ENCODE peak calls at places on chromosomes 4 and X, in nine cellular contexts. One of them, this sample, is unnamed.

GRCh38 chrX:120522820-120523219 is 37.9 kb downstream of the CUL4B start:
- DNase-seq in lower leg skin: no peak
- DNase-seq in GM13976: no peak
- DNase-seq in WERI-Rb-1: no peak
- DNase-seq in AG10803: no peak
- DNase-seq in foreskin fibroblast: no peak
- DNase-seq in endothelial cell: no peak
- DNase-seq in H9: no peak
- DNase-seq in stomach: no peak
- DNase-seq in this sample: no peak

GRCh38 chr4:25862411-25863346 is at the start of gene SEL1L3:
- DNase-seq in stomach: peak
- DNase-seq in endothelial cell: peak
- DNase-seq in H9: peak
- DNase-seq in AG10803: no peak
- DNase-seq in WERI-Rb-1: peak
- DNase-seq in foreskin fibroblast: no peak
- DNase-seq in GM13976: peak
- DNase-seq in lower leg skin: no peak
- DNase-seq in this sample: peak

GRCh38 chrX:148381603-148382002 is 118.8 kb upstream of the AFF2 start:
- DNase-seq in AG10803: no peak
- DNase-seq in lower leg skin: no peak
- DNase-seq in foreskin fibroblast: no peak
- DNase-seq in WERI-Rb-1: no peak
- DNase-seq in GM13976: no peak
- DNase-seq in H9: no peak
- DNase-seq in stomach: no peak
- DNase-seq in endothelial cell: no peak
- DNase-seq in this sample: no peak

GRCh38 chr4:13484045-13484748 is at the start of gene RAB28:
- DNase-seq in AG10803: peak
- DNase-seq in WERI-Rb-1: peak
- DNase-seq in lower leg skin: peak
- DNase-seq in GM13976: peak
- DNase-seq in stomach: peak
- DNase-seq in foreskin fibroblast: peak
- DNase-seq in H9: peak
- DNase-seq in endothelial cell: peak
- DNase-seq in this sample: peak

GRCh38 chr4:187204389-187204920 is 480.8 kb upstream of the FAT1 start:
- DNase-seq in H9: no peak
- DNase-seq in GM13976: no peak
- DNase-seq in AG10803: peak
- DNase-seq in lower leg skin: no peak
- DNase-seq in foreskin fibroblast: peak
- DNase-seq in stomach: no peak
- DNase-seq in WERI-Rb-1: no peak
- DNase-seq in endothelial cell: no peak
- DNase-seq in this sample: no peak

GRCh38 chrX:71144651-71145050 is at the start of gene NLGN3:
- DNase-seq in foreskin fibroblast: peak
- DNase-seq in WERI-Rb-1: peak
- DNase-seq in stomach: no peak
- DNase-seq in AG10803: no peak
- DNase-seq in endothelial cell: no peak
- DNase-seq in H9: no peak
- DNase-seq in GM13976: no peak
- DNase-seq in lower leg skin: no peak
- DNase-seq in this sample: no peak

GRCh38 chr4:107997001-107997788 is 7.5 kb downstream of the HADH start:
- DNase-seq in lower leg skin: peak
- DNase-seq in WERI-Rb-1: no peak
- DNase-seq in H9: no peak
- DNase-seq in foreskin fibroblast: peak
- DNase-seq in stomach: no peak
- DNase-seq in AG10803: peak
- DNase-seq in endothelial cell: no peak
- DNase-seq in GM13976: no peak
- DNase-seq in this sample: no peak

GRCh38 chrX:26783512-26784225 is 567.7 kb downstream of the MAGEB5 start:
- DNase-seq in foreskin fibroblast: peak
- DNase-seq in GM13976: no peak
- DNase-seq in endothelial cell: no peak
- DNase-seq in AG10803: peak
- DNase-seq in H9: peak
- DNase-seq in stomach: peak
- DNase-seq in WERI-Rb-1: peak
- DNase-seq in lower leg skin: no peak
- DNase-seq in this sample: peak

GRCh38 chr4:109078724-109079123 is 223.7 kb downstream of the COL25A1 start:
- DNase-seq in H9: no peak
- DNase-seq in stomach: no peak
- DNase-seq in AG10803: peak
- DNase-seq in GM13976: no peak
- DNase-seq in lower leg skin: no peak
- DNase-seq in endothelial cell: no peak
- DNase-seq in foreskin fibroblast: peak
- DNase-seq in WERI-Rb-1: peak
- DNase-seq in this sample: no peak

GRCh38 chr4:3485882-3486555 is 22.9 kb downstream of the DOK7 start:
- DNase-seq in GM13976: no peak
- DNase-seq in endothelial cell: no peak
- DNase-seq in AG10803: no peak
- DNase-seq in stomach: no peak
- DNase-seq in WERI-Rb-1: no peak
- DNase-seq in lower leg skin: no peak
- DNase-seq in H9: no peak
- DNase-seq in foreskin fibroblast: no peak
- DNase-seq in this sample: no peak

GRCh38 chrX:13533726-13534125 is 35.7 kb upstream of the EGFL6 start:
- DNase-seq in foreskin fibroblast: peak
- DNase-seq in AG10803: peak
- DNase-seq in lower leg skin: no peak
- DNase-seq in GM13976: no peak
- DNase-seq in stomach: no peak
- DNase-seq in H9: no peak
- DNase-seq in WERI-Rb-1: no peak
- DNase-seq in endothelial cell: no peak
- DNase-seq in this sample: no peak

GRCh38 chr4:150007512-150007911 is 70.7 kb upstream of the DCLK2 start:
- DNase-seq in GM13976: no peak
- DNase-seq in WERI-Rb-1: no peak
- DNase-seq in lower leg skin: no peak
- DNase-seq in stomach: no peak
- DNase-seq in AG10803: peak
- DNase-seq in foreskin fibroblast: peak
- DNase-seq in endothelial cell: no peak
- DNase-seq in H9: no peak
- DNase-seq in this sample: no peak

GRCh38 chr4:56863441-56864129 is 42.1 kb upstream of the SPINK2 start:
- DNase-seq in GM13976: no peak
- DNase-seq in lower leg skin: no peak
- DNase-seq in foreskin fibroblast: no peak
- DNase-seq in WERI-Rb-1: no peak
- DNase-seq in stomach: no peak
- DNase-seq in endothelial cell: no peak
- DNase-seq in AG10803: no peak
- DNase-seq in H9: no peak
- DNase-seq in this sample: no peak

GRCh38 chrX:44674906-44675305 is 132.2 kb upstream of the FUNDC1 start:
- DNase-seq in H9: no peak
- DNase-seq in AG10803: no peak
- DNase-seq in foreskin fibroblast: no peak
- DNase-seq in WERI-Rb-1: no peak
- DNase-seq in stomach: no peak
- DNase-seq in GM13976: no peak
- DNase-seq in endothelial cell: no peak
- DNase-seq in lower leg skin: no peak
- DNase-seq in this sample: no peak

GRCh38 chrX:9566150-9566621 is 101.3 kb downstream of the TBL1X start:
- DNase-seq in H9: no peak
- DNase-seq in lower leg skin: peak
- DNase-seq in endothelial cell: no peak
- DNase-seq in GM13976: no peak
- DNase-seq in AG10803: peak
- DNase-seq in foreskin fibroblast: peak
- DNase-seq in stomach: peak
- DNase-seq in WERI-Rb-1: no peak
- DNase-seq in this sample: no peak

GRCh38 chrX:115561605-115562491 is 874 bp downstream of the PLS3 start:
- DNase-seq in foreskin fibroblast: peak
- DNase-seq in GM13976: peak
- DNase-seq in H9: peak
- DNase-seq in AG10803: peak
- DNase-seq in endothelial cell: peak
- DNase-seq in lower leg skin: peak
- DNase-seq in stomach: peak
- DNase-seq in WERI-Rb-1: peak
- DNase-seq in this sample: no peak

GRCh38 chr4:78592104-78592783 is 40.7 kb downstream of the ANXA3 start:
- DNase-seq in AG10803: no peak
- DNase-seq in GM13976: no peak
- DNase-seq in WERI-Rb-1: no peak
- DNase-seq in stomach: no peak
- DNase-seq in foreskin fibroblast: no peak
- DNase-seq in endothelial cell: peak
- DNase-seq in H9: no peak
- DNase-seq in lower leg skin: no peak
- DNase-seq in this sample: peak
- TF ChIP-seq CTCF in AG10803: no peak
- TF ChIP-seq CTCF in GM13976: no peak
- TF ChIP-seq CTCF in WERI-Rb-1: peak
- TF ChIP-seq CTCF in stomach: no peak
- TF ChIP-seq CTCF in foreskin fibroblast: peak
- TF ChIP-seq CTCF in endothelial cell: peak
- TF ChIP-seq CTCF in H9: peak
- TF ChIP-seq CTCF in lower leg skin: no peak
- TF ChIP-seq CTCF in this sample: peak

GRCh38 chrX:7926914-7927258 is 327 bp downstream of the PNPLA4 start:
- DNase-seq in WERI-Rb-1: no peak
- DNase-seq in H9: no peak
- DNase-seq in foreskin fibroblast: no peak
- DNase-seq in AG10803: no peak
- DNase-seq in GM13976: no peak
- DNase-seq in lower leg skin: no peak
- DNase-seq in stomach: no peak
- DNase-seq in endothelial cell: no peak
- DNase-seq in this sample: no peak

GRCh38 chrX:7921750-7922149 is 5.5 kb downstream of the PNPLA4 start:
- DNase-seq in foreskin fibroblast: no peak
- DNase-seq in lower leg skin: no peak
- DNase-seq in endothelial cell: no peak
- DNase-seq in GM13976: no peak
- DNase-seq in WERI-Rb-1: no peak
- DNase-seq in stomach: no peak
- DNase-seq in AG10803: no peak
- DNase-seq in H9: no peak
- DNase-seq in this sample: no peak

GRCh38 chrX:7926501-7926900 is 712 bp downstream of the PNPLA4 start:
- DNase-seq in stomach: no peak
- DNase-seq in lower leg skin: no peak
- DNase-seq in endothelial cell: no peak
- DNase-seq in foreskin fibroblast: peak
- DNase-seq in GM13976: no peak
- DNase-seq in AG10803: no peak
- DNase-seq in H9: no peak
- DNase-seq in WERI-Rb-1: no peak
- DNase-seq in this sample: no peak

GRCh38 chrX:7925867-7926472 is 1.2 kb downstream of the PNPLA4 start:
- DNase-seq in foreskin fibroblast: peak
- DNase-seq in WERI-Rb-1: peak
- DNase-seq in AG10803: peak
- DNase-seq in GM13976: peak
- DNase-seq in lower leg skin: peak
- DNase-seq in stomach: peak
- DNase-seq in endothelial cell: peak
- DNase-seq in H9: peak
- DNase-seq in this sample: peak

GRCh38 chrX:7927259-7928167 is at the start of gene PNPLA4:
- DNase-seq in AG10803: peak
- DNase-seq in foreskin fibroblast: peak
- DNase-seq in WERI-Rb-1: peak
- DNase-seq in lower leg skin: peak
- DNase-seq in stomach: peak
- DNase-seq in H9: peak
- DNase-seq in endothelial cell: peak
- DNase-seq in GM13976: peak
- DNase-seq in this sample: peak
- TF ChIP-seq CTCF in AG10803: peak
- TF ChIP-seq CTCF in foreskin fibroblast: peak
- TF ChIP-seq CTCF in WERI-Rb-1: peak
- TF ChIP-seq CTCF in lower leg skin: no peak
- TF ChIP-seq CTCF in stomach: no peak
- TF ChIP-seq CTCF in H9: peak
- TF ChIP-seq CTCF in endothelial cell: no peak
- TF ChIP-seq CTCF in GM13976: peak
- TF ChIP-seq CTCF in this sample: no peak

DNA sequence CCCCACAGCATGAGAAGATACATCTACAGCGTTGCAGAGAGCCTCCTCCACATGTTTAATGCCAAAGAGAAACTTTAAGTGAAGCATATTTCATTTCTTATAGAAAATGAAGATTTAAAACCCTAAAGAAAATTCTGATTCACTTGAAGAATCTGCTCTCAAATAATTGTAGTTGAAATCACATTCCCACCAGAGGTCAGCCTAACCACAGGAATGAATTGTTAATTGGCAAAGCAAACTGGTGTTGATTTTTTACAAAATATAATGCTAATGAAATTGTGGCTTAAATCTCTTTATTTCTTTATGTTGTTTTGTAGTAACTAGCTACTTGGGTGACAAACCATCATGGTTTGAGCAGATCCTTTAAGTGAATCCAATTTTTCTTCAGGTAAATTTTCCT is 31.1 kb upstream of the WDR17 start:
- DNase-seq in AG10803: peak
- DNase-seq in stomach: no peak
- DNase-seq in WERI-Rb-1: peak
- DNase-seq in endothelial cell: peak
- DNase-seq in lower leg skin: peak
- DNase-seq in H9: no peak
- DNase-seq in foreskin fibroblast: peak
- DNase-seq in GM13976: no peak
- DNase-seq in this sample: no peak
- TF ChIP-seq CTCF in AG10803: peak
- TF ChIP-seq CTCF in stomach: no peak
- TF ChIP-seq CTCF in WERI-Rb-1: no peak
- TF ChIP-seq CTCF in endothelial cell: no peak
- TF ChIP-seq CTCF in lower leg skin: no peak
- TF ChIP-seq CTCF in H9: peak
- TF ChIP-seq CTCF in foreskin fibroblast: peak
- TF ChIP-seq CTCF in GM13976: peak
- TF ChIP-seq CTCF in this sample: no peak

DNA sequence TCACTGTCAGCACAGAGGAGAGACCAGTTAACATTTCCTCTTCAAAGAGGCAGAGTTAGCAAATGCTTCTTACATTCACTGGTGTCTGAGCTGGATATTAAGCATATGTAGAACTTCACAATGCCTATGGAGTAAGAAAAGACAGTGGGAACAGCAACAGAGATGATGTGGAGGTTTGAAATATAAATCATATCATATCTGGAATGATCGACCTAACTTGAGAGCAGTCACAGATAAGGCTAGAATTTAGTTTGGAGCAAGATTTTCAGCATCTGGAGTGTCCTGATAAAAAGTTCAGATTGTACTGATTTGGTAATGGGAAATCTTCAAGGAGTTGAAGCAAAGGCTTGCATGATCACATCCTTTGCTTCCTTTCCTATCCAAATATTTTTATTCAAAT is 90.5 kb upstream of the ANKRD50 start:
- DNase-seq in foreskin fibroblast: no peak
- DNase-seq in lower leg skin: no peak
- DNase-seq in GM13976: no peak
- DNase-seq in H9: no peak
- DNase-seq in AG10803: no peak
- DNase-seq in WERI-Rb-1: no peak
- DNase-seq in endothelial cell: no peak
- DNase-seq in stomach: no peak
- DNase-seq in this sample: no peak
- TF ChIP-seq CTCF in foreskin fibroblast: no peak
- TF ChIP-seq CTCF in lower leg skin: no peak
- TF ChIP-seq CTCF in GM13976: no peak
- TF ChIP-seq CTCF in H9: no peak
- TF ChIP-seq CTCF in AG10803: no peak
- TF ChIP-seq CTCF in WERI-Rb-1: no peak
- TF ChIP-seq CTCF in endothelial cell: no peak
- TF ChIP-seq CTCF in stomach: no peak
- TF ChIP-seq CTCF in this sample: no peak